ENCODE peak calls at places on chromosomes 4 and X, in four cellular contexts. One of them, this sample, is unnamed.

GRCh38 chr4:156790866-156791265 is 180.7 kb downstream of the PDGFC start:
- DNase-seq in GM13976: no peak
- DNase-seq in NCI-H2081: no peak
- DNase-seq in stimulated activated CD8-positive, alpha-beta memory T cell treated with anti-CD3 and anti-CD28 coated beads, Interleukin-15, amount 100 ng/mL, for 4 hours: no peak
- DNase-seq in this sample: no peak

GRCh38 chr4:14072506-14072905 is 445.0 kb upstream of the BOD1L1 start:
- DNase-seq in GM13976: no peak
- DNase-seq in NCI-H2081: no peak
- DNase-seq in stimulated activated CD8-positive, alpha-beta memory T cell treated with anti-CD3 and anti-CD28 coated beads, Interleukin-15, amount 100 ng/mL, for 4 hours: no peak
- DNase-seq in this sample: no peak

GRCh38 chr4:150004481-150004880 is 73.8 kb upstream of the DCLK2 start:
- DNase-seq in GM13976: no peak
- DNase-seq in NCI-H2081: no peak
- DNase-seq in stimulated activated CD8-positive, alpha-beta memory T cell treated with anti-CD3 and anti-CD28 coated beads, Interleukin-15, amount 100 ng/mL, for 4 hours: no peak
- DNase-seq in this sample: no peak

GRCh38 chr4:8819421-8820177 is 52.0 kb downstream of the HMX1 start:
- DNase-seq in GM13976: peak; percentile 20
- DNase-seq in NCI-H2081: no peak
- DNase-seq in stimulated activated CD8-positive, alpha-beta memory T cell treated with anti-CD3 and anti-CD28 coated beads, Interleukin-15, amount 100 ng/mL, for 4 hours: no peak
- DNase-seq in this sample: no peak

GRCh38 chr4:5322321-5322720 is 271.0 kb downstream of the STK32B start:
- DNase-seq in GM13976: no peak
- DNase-seq in NCI-H2081: no peak
- DNase-seq in stimulated activated CD8-positive, alpha-beta memory T cell treated with anti-CD3 and anti-CD28 coated beads, Interleukin-15, amount 100 ng/mL, for 4 hours: no peak
- DNase-seq in this sample: no peak

GRCh38 chrX:110414679-110415439 is 56.2 kb downstream of the RTL9 start:
- DNase-seq in GM13976: peak; percentile 29
- DNase-seq in NCI-H2081: no peak
- DNase-seq in stimulated activated CD8-positive, alpha-beta memory T cell treated with anti-CD3 and anti-CD28 coated beads, Interleukin-15, amount 100 ng/mL, for 4 hours: no peak
- DNase-seq in this sample: peak; percentile 16

GRCh38 chr4:1759170-1759817 is 33.8 kb upstream of the FGFR3 start:
- DNase-seq in GM13976: no peak
- DNase-seq in NCI-H2081: no peak
- DNase-seq in stimulated activated CD8-positive, alpha-beta memory T cell treated with anti-CD3 and anti-CD28 coated beads, Interleukin-15, amount 100 ng/mL, for 4 hours: no peak
- DNase-seq in this sample: no peak

GRCh38 chr4:10086506-10087120 is 30.0 kb downstream of the WDR1 start:
- DNase-seq in GM13976: no peak
- DNase-seq in NCI-H2081: no peak
- DNase-seq in stimulated activated CD8-positive, alpha-beta memory T cell treated with anti-CD3 and anti-CD28 coated beads, Interleukin-15, amount 100 ng/mL, for 4 hours: no peak
- DNase-seq in this sample: no peak

GRCh38 chr4:24772952-24773351 is 22.4 kb upstream of the SOD3 start:
- DNase-seq in GM13976: no peak
- DNase-seq in NCI-H2081: no peak
- DNase-seq in stimulated activated CD8-positive, alpha-beta memory T cell treated with anti-CD3 and anti-CD28 coated beads, Interleukin-15, amount 100 ng/mL, for 4 hours: no peak
- DNase-seq in this sample: no peak

GRCh38 chr4:7021930-7022658 is 21.1 kb upstream of the TADA2B start:
- DNase-seq in GM13976: no peak
- DNase-seq in NCI-H2081: no peak
- DNase-seq in stimulated activated CD8-positive, alpha-beta memory T cell treated with anti-CD3 and anti-CD28 coated beads, Interleukin-15, amount 100 ng/mL, for 4 hours: no peak
- DNase-seq in this sample: no peak

GRCh38 chr4:109671350-109671749 is 31.9 kb downstream of the CASP6 start:
- DNase-seq in GM13976: no peak
- DNase-seq in NCI-H2081: no peak
- DNase-seq in stimulated activated CD8-positive, alpha-beta memory T cell treated with anti-CD3 and anti-CD28 coated beads, Interleukin-15, amount 100 ng/mL, for 4 hours: no peak
- DNase-seq in this sample: no peak

GRCh38 chrX:119223784-119224183 is 12.3 kb upstream of the PGRMC1 start:
- DNase-seq in GM13976: no peak
- DNase-seq in NCI-H2081: no peak
- DNase-seq in stimulated activated CD8-positive, alpha-beta memory T cell treated with anti-CD3 and anti-CD28 coated beads, Interleukin-15, amount 100 ng/mL, for 4 hours: no peak
- DNase-seq in this sample: no peak

GRCh38 chrX:118188977-118189376 is 72.4 kb upstream of the KLHL13 start:
- DNase-seq in GM13976: no peak
- DNase-seq in NCI-H2081: peak; percentile 56
- DNase-seq in stimulated activated CD8-positive, alpha-beta memory T cell treated with anti-CD3 and anti-CD28 coated beads, Interleukin-15, amount 100 ng/mL, for 4 hours: no peak
- DNase-seq in this sample: no peak

GRCh38 chr4:140305053-140305452 is 68.4 kb upstream of the SCOC start:
- DNase-seq in GM13976: no peak
- DNase-seq in NCI-H2081: peak; percentile 2
- DNase-seq in stimulated activated CD8-positive, alpha-beta memory T cell treated with anti-CD3 and anti-CD28 coated beads, Interleukin-15, amount 100 ng/mL, for 4 hours: no peak
- DNase-seq in this sample: no peak

GRCh38 chr4:31741321-31741720 is 1021.2 kb downstream of the PCDH7 start:
- DNase-seq in GM13976: no peak
- DNase-seq in NCI-H2081: no peak
- DNase-seq in stimulated activated CD8-positive, alpha-beta memory T cell treated with anti-CD3 and anti-CD28 coated beads, Interleukin-15, amount 100 ng/mL, for 4 hours: no peak
- DNase-seq in this sample: no peak

GRCh38 chr4:155604718-155605601 is 61.7 kb upstream of the GUCY1A1 start:
- DNase-seq in GM13976: no peak
- DNase-seq in NCI-H2081: no peak
- DNase-seq in stimulated activated CD8-positive, alpha-beta memory T cell treated with anti-CD3 and anti-CD28 coated beads, Interleukin-15, amount 100 ng/mL, for 4 hours: no peak
- DNase-seq in this sample: no peak

GRCh38 chr4:27934881-27935280 is 1074.2 kb downstream of the STIM2 start:
- DNase-seq in GM13976: no peak
- DNase-seq in NCI-H2081: no peak
- DNase-seq in stimulated activated CD8-positive, alpha-beta memory T cell treated with anti-CD3 and anti-CD28 coated beads, Interleukin-15, amount 100 ng/mL, for 4 hours: no peak
- DNase-seq in this sample: no peak

GRCh38 chr4:41525129-41525528 is 12.8 kb upstream of the LIMCH1 start:
- DNase-seq in GM13976: no peak
- DNase-seq in NCI-H2081: no peak
- DNase-seq in stimulated activated CD8-positive, alpha-beta memory T cell treated with anti-CD3 and anti-CD28 coated beads, Interleukin-15, amount 100 ng/mL, for 4 hours: no peak
- DNase-seq in this sample: no peak

GRCh38 chr4:141041021-141041476 is 92.2 kb downstream of the RNF150 start:
- DNase-seq in GM13976: no peak
- DNase-seq in NCI-H2081: no peak
- DNase-seq in stimulated activated CD8-positive, alpha-beta memory T cell treated with anti-CD3 and anti-CD28 coated beads, Interleukin-15, amount 100 ng/mL, for 4 hours: no peak
- DNase-seq in this sample: no peak

GRCh38 chrX:47143894-47144625 is 442 bp downstream of the NDUFB11 start:
- DNase-seq in GM13976: peak; percentile 66
- DNase-seq in NCI-H2081: peak; percentile 54
- DNase-seq in stimulated activated CD8-positive, alpha-beta memory T cell treated with anti-CD3 and anti-CD28 coated beads, Interleukin-15, amount 100 ng/mL, for 4 hours: no peak
- DNase-seq in this sample: peak; percentile 65

GRCh38 chrX:115584715-115585114 is 23.7 kb downstream of the PLS3 start:
- DNase-seq in GM13976: peak; percentile 24
- DNase-seq in NCI-H2081: no peak
- DNase-seq in stimulated activated CD8-positive, alpha-beta memory T cell treated with anti-CD3 and anti-CD28 coated beads, Interleukin-15, amount 100 ng/mL, for 4 hours: no peak
- DNase-seq in this sample: no peak

GRCh38 chrX:129798888-129799287 is 19.1 kb downstream of the SASH3 start:
- DNase-seq in GM13976: no peak
- DNase-seq in NCI-H2081: no peak
- DNase-seq in stimulated activated CD8-positive, alpha-beta memory T cell treated with anti-CD3 and anti-CD28 coated beads, Interleukin-15, amount 100 ng/mL, for 4 hours: no peak
- DNase-seq in this sample: no peak

GRCh38 chr4:24770111-24770584 is 25.2 kb upstream of the SOD3 start:
- DNase-seq in GM13976: peak; percentile 39
- DNase-seq in NCI-H2081: no peak
- DNase-seq in stimulated activated CD8-positive, alpha-beta memory T cell treated with anti-CD3 and anti-CD28 coated beads, Interleukin-15, amount 100 ng/mL, for 4 hours: no peak
- DNase-seq in this sample: peak; percentile 32

GRCh38 chr4:119721878-119722277 is 93.3 kb upstream of the PDE5A start:
- DNase-seq in GM13976: no peak
- DNase-seq in NCI-H2081: no peak
- DNase-seq in stimulated activated CD8-positive, alpha-beta memory T cell treated with anti-CD3 and anti-CD28 coated beads, Interleukin-15, amount 100 ng/mL, for 4 hours: no peak
- DNase-seq in this sample: no peak

GRCh38 chr4:6492027-6492590 is 19.7 kb upstream of the PPP2R2C start:
- DNase-seq in GM13976: no peak
- DNase-seq in NCI-H2081: no peak
- DNase-seq in stimulated activated CD8-positive, alpha-beta memory T cell treated with anti-CD3 and anti-CD28 coated beads, Interleukin-15, amount 100 ng/mL, for 4 hours: no peak
- DNase-seq in this sample: no peak

GRCh38 chr4:142607976-142608375 is 238.1 kb downstream of the INPP4B start:
- DNase-seq in GM13976: no peak
- DNase-seq in NCI-H2081: no peak
- DNase-seq in stimulated activated CD8-positive, alpha-beta memory T cell treated with anti-CD3 and anti-CD28 coated beads, Interleukin-15, amount 100 ng/mL, for 4 hours: no peak
- DNase-seq in this sample: no peak

GRCh38 chr4:130712038-130712437 is 1616.1 kb downstream of the C4orf33 start:
- DNase-seq in GM13976: no peak
- DNase-seq in NCI-H2081: no peak
- DNase-seq in stimulated activated CD8-positive, alpha-beta memory T cell treated with anti-CD3 and anti-CD28 coated beads, Interleukin-15, amount 100 ng/mL, for 4 hours: no peak
- DNase-seq in this sample: no peak

GRCh38 chr4:48913346-48913745 is 6.8 kb upstream of the OCIAD2 start:
- DNase-seq in GM13976: no peak
- DNase-seq in NCI-H2081: no peak
- DNase-seq in stimulated activated CD8-positive, alpha-beta memory T cell treated with anti-CD3 and anti-CD28 coated beads, Interleukin-15, amount 100 ng/mL, for 4 hours: no peak
- DNase-seq in this sample: no peak

GRCh38 chrX:145213504-145213903 is 33.8 kb upstream of the SPANXN1 start:
- DNase-seq in GM13976: no peak
- DNase-seq in NCI-H2081: no peak
- DNase-seq in stimulated activated CD8-positive, alpha-beta memory T cell treated with anti-CD3 and anti-CD28 coated beads, Interleukin-15, amount 100 ng/mL, for 4 hours: no peak
- DNase-seq in this sample: no peak

GRCh38 chrX:133676344-133677122 is 261.2 kb upstream of the GPC4 start:
- DNase-seq in GM13976: no peak
- DNase-seq in NCI-H2081: peak; percentile 58
- DNase-seq in stimulated activated CD8-positive, alpha-beta memory T cell treated with anti-CD3 and anti-CD28 coated beads, Interleukin-15, amount 100 ng/mL, for 4 hours: no peak
- DNase-seq in this sample: no peak

GRCh38 chrX:20547649-20548051 is 280.9 kb upstream of the RPS6KA3 start:
- DNase-seq in GM13976: no peak
- DNase-seq in NCI-H2081: no peak
- DNase-seq in stimulated activated CD8-positive, alpha-beta memory T cell treated with anti-CD3 and anti-CD28 coated beads, Interleukin-15, amount 100 ng/mL, for 4 hours: no peak
- DNase-seq in this sample: peak; percentile 3

GRCh38 chr4:153792007-153792892 is 3.4 kb upstream of the SFRP2 start:
- DNase-seq in GM13976: peak; percentile 49
- DNase-seq in NCI-H2081: no peak
- DNase-seq in stimulated activated CD8-positive, alpha-beta memory T cell treated with anti-CD3 and anti-CD28 coated beads, Interleukin-15, amount 100 ng/mL, for 4 hours: no peak
- DNase-seq in this sample: peak; percentile 25

GRCh38 chr4:176499518-176499917 is 179.8 kb downstream of the SPCS3 start:
- DNase-seq in GM13976: no peak
- DNase-seq in NCI-H2081: no peak
- DNase-seq in stimulated activated CD8-positive, alpha-beta memory T cell treated with anti-CD3 and anti-CD28 coated beads, Interleukin-15, amount 100 ng/mL, for 4 hours: no peak
- DNase-seq in this sample: no peak

GRCh38 chr4:113979973-113980615 is 647 bp upstream of the ARSJ start:
- DNase-seq in GM13976: no peak
- DNase-seq in NCI-H2081: no peak
- DNase-seq in stimulated activated CD8-positive, alpha-beta memory T cell treated with anti-CD3 and anti-CD28 coated beads, Interleukin-15, amount 100 ng/mL, for 4 hours: no peak
- DNase-seq in this sample: no peak

GRCh38 chr4:153341575-153342090 is 2.9 kb upstream of the MND1 start:
- DNase-seq in GM13976: no peak
- DNase-seq in NCI-H2081: no peak
- DNase-seq in stimulated activated CD8-positive, alpha-beta memory T cell treated with anti-CD3 and anti-CD28 coated beads, Interleukin-15, amount 100 ng/mL, for 4 hours: no peak
- DNase-seq in this sample: no peak

GRCh38 chrX:134774190-134775048 is 116.1 kb upstream of the PLAC1 start:
- DNase-seq in GM13976: no peak
- DNase-seq in NCI-H2081: no peak
- DNase-seq in stimulated activated CD8-positive, alpha-beta memory T cell treated with anti-CD3 and anti-CD28 coated beads, Interleukin-15, amount 100 ng/mL, for 4 hours: no peak
- DNase-seq in this sample: no peak

GRCh38 chr4:171629182-171629581 is 184.0 kb upstream of the GALNTL6 start:
- DNase-seq in GM13976: no peak
- DNase-seq in NCI-H2081: no peak
- DNase-seq in stimulated activated CD8-positive, alpha-beta memory T cell treated with anti-CD3 and anti-CD28 coated beads, Interleukin-15, amount 100 ng/mL, for 4 hours: no peak
- DNase-seq in this sample: peak; percentile 38

GRCh38 chrX:21373637-21374162 is 518 bp upstream of the CNKSR2 start:
- DNase-seq in GM13976: peak; percentile 2
- DNase-seq in NCI-H2081: peak; percentile 49
- DNase-seq in stimulated activated CD8-positive, alpha-beta memory T cell treated with anti-CD3 and anti-CD28 coated beads, Interleukin-15, amount 100 ng/mL, for 4 hours: no peak
- DNase-seq in this sample: no peak

This sample was measured in GM10248.